ENCODE peak calls at places on chromosomes 13 and 19, in eight cellular contexts. N, M, L, O, Q, J, I and S are unnamed samples. For H3K9me3, the result is how much of the 10 kb centered on the place peaks cover.

GRCh38 chr13:29540799-29541198 is 54.7 kb downstream of the SLC7A1 start:
- DNase-seq in Q (no peak), J (no peak), L (no peak), M (no peak), I (no peak), O (no peak), N (no peak), S (no peak)

GRCh38 chr13:40186636-40187323 is 479.7 kb downstream of the FOXO1 start:
- DNase-seq in J (no peak), O (no peak), I (no peak), M (no peak), L (no peak), Q (no peak), N (no peak), S (no peak)

GRCh38 chr13:99303863-99304521 is 3.2 kb downstream of the GPR183 start:
- DNase-seq in L (no peak), I (peak), O (no peak), Q (no peak), J (peak), N (no peak), M (no peak), S (no peak)

GRCh38 chr13:94704347-94705080 is 7.8 kb downstream of the SOX21 start:
- DNase-seq in Q (no peak), L (no peak), I (no peak), M (no peak), O (no peak), N (peak), J (no peak), S (no peak)

GRCh38 chr19:51242881-51243280 is 8.0 kb upstream of the SIGLECL1 start:
- DNase-seq in M (no peak), J (no peak), O (no peak), N (no peak), Q (no peak), I (no peak), L (no peak), S (no peak)

GRCh38 chr13:97948041-97948440 is 5.4 kb upstream of the IPO5 start:
- DNase-seq in M (no peak), J (peak), I (no peak), O (no peak), N (no peak), L (no peak), Q (no peak), S (no peak)

GRCh38 chr13:40564342-40564997 is 102.0 kb downstream of the FOXO1 start:
- DNase-seq in L (peak), M (no peak), O (no peak), J (no peak), N (no peak), I (no peak), Q (no peak), S (no peak)

GRCh38 chr13:105972811-105973590 is 562.5 kb downstream of the EFNB2 start:
- DNase-seq in O (no peak), I (no peak), N (no peak), M (no peak), J (no peak), Q (no peak), L (no peak), S (no peak)

GRCh38 chr13:95156208-95156607 is 145.0 kb downstream of the ABCC4 start:
- DNase-seq in M (no peak), Q (no peak), N (no peak), L (peak), I (no peak), J (peak), O (no peak), S (no peak)

GRCh38 chr13:47146991-47147783 is 250.3 kb upstream of the HTR2A start:
- DNase-seq in I (no peak), N (no peak), M (no peak), J (no peak), Q (no peak), O (no peak), L (no peak), S (no peak)

GRCh38 chr19:2574478-2574931 is 98.6 kb downstream of the GADD45B start:
- DNase-seq in O (no peak), J (no peak), M (no peak), Q (no peak), L (no peak), N (no peak), I (no peak), S (no peak)

GRCh38 chr13:110830331-110830730 is 84.5 kb downstream of the ANKRD10 start:
- DNase-seq in O (no peak), L (no peak), Q (no peak), N (no peak), I (no peak), M (no peak), J (no peak), S (no peak)

GRCh38 chr19:6590458-6591319 is at the start of gene CD70:
- DNase-seq in O (no peak), M (no peak), J (peak), Q (peak), N (peak), I (peak), L (no peak), S (no peak)

GRCh38 chr19:2477141-2477710 is 1.3 kb downstream of the GADD45B start:
- DNase-seq in L (peak), M (peak), I (no peak), O (no peak), N (peak), Q (peak), J (peak), S (peak)

GRCh38 chr13:29756506-29756905 is 93.9 kb downstream of the UBL3 start:
- DNase-seq in L (peak), M (no peak), N (no peak), O (no peak), Q (no peak), I (no peak), J (peak), S (no peak)

GRCh38 chr19:58558623-58559274 is 338 bp upstream of the UBE2M start:
- DNase-seq in I (peak), O (peak), L (peak), M (peak), J (peak), Q (peak), N (peak), S (peak)

GRCh38 chr13:21674271-21675009 is 3.6 kb downstream of the FGF9 start:
- DNase-seq in M (no peak), L (no peak), I (no peak), O (no peak), N (peak), J (no peak), Q (peak), S (peak)

GRCh38 chr13:80469841-80470378 is 129.0 kb upstream of the SPRY2 start:
- DNase-seq in J (peak), O (peak), M (peak), I (no peak), L (peak), N (no peak), Q (no peak), S (peak)

GRCh38 chr13:91456837-91457236 is 58.4 kb downstream of the GPC5 start:
- DNase-seq in O (no peak), J (no peak), Q (no peak), I (no peak), M (no peak), N (no peak), L (no peak), S (no peak)

GRCh38 chr19:1773173-1773572 is 19.9 kb downstream of the ONECUT3 start:
- DNase-seq in O (no peak), I (no peak), L (no peak), J (peak), Q (no peak), N (no peak), M (no peak), S (no peak)

GRCh38 chr19:52741951-52742485 is 7.2 kb upstream of the ZNF611 start:
- DNase-seq in J (no peak), L (no peak), O (no peak), M (no peak), I (no peak), N (peak), Q (no peak), S (no peak)

GRCh38 chr13:52454825-52455676 is at the start of gene CKAP2:
- DNase-seq in J (peak), L (peak), I (peak), N (peak), M (peak), Q (peak), O (peak), S (peak)

GRCh38 chr13:26007774-26008173 is 44.0 kb downstream of the SHISA2 start:
- DNase-seq in J (no peak), I (no peak), Q (no peak), L (no peak), N (no peak), O (no peak), M (no peak), S (no peak)

GRCh38 chr13:20190481-20191310 is 2.0 kb downstream of the GJB2 start:
- DNase-seq in J (peak), L (peak), O (no peak), Q (no peak), M (no peak), I (no peak), N (no peak), S (no peak)

GRCh38 chr19:10551698-10552301 is 8.1 kb downstream of the ATG4D start:
- DNase-seq in L (peak), N (no peak), J (no peak), Q (no peak), O (no peak), I (peak), M (no peak), S (no peak)

GRCh38 chr13:50156722-50157121 is 141.5 kb downstream of the KCNRG start:
- DNase-seq in M (no peak), I (no peak), J (no peak), N (no peak), Q (no peak), L (peak), O (no peak), S (no peak)

GRCh38 chr13:34469212-34469983 is 472.7 kb upstream of the NBEA start:
- DNase-seq in J (peak), I (no peak), N (no peak), Q (no peak), M (no peak), O (no peak), L (peak), S (no peak)

GRCh38 chr13:36072536-36072935 is 58.6 kb downstream of the DCLK1 start:
- DNase-seq in J (no peak), M (no peak), I (no peak), O (no peak), L (no peak), Q (no peak), N (no peak), S (no peak)

GRCh38 chr19:57465680-57466381 is 8.9 kb upstream of the VN1R1 start:
- DNase-seq in N (peak), J (no peak), O (no peak), I (no peak), Q (no peak), M (no peak), L (peak), S (no peak)
- H3K9me3 ChIP-seq in N (under half), J (under half), O (under half), I (under half), Q (under half), M (half or more), L (under half), S (half or more)

DNA sequence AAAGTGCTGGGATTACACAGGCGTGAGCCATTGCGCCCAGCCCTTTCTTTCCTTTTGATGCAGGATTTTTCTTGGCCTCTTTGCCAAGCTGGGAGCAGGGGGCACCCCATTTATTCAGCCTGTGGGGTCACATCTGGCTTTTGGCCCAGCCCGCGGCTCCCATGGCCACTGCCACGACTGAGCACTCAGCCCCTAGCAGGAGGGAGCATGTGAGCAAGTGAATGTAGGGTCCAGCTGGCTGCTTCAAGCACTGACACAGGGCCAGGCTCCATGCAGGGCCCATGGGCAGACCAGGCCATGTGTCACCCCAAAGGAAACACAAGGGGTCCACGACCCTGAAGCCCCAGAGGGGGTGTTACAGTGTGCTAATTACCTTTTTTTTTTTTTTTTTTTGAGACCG is 34.2 kb upstream of the SIN3B start:
- DNase-seq in L (no peak), M (no peak), O (no peak), I (no peak), N (no peak), J (no peak), Q (no peak), S (no peak)
- H3K9me3 ChIP-seq in L (under half), M (under half), O (under half), I (under half), N (under half), J (under half), Q (under half), S (under half)

GRCh38 chr19:23981863-23982262 is 67.2 kb downstream of the ZNF726 start:
- DNase-seq in I (no peak), M (no peak), O (no peak), Q (no peak), J (no peak), L (no peak), N (no peak), S (no peak)
- H3K9me3 ChIP-seq in I (under half), M (under half), O (under half), Q (under half), J (under half), L (under half), N (under half), S (under half)

DNA sequence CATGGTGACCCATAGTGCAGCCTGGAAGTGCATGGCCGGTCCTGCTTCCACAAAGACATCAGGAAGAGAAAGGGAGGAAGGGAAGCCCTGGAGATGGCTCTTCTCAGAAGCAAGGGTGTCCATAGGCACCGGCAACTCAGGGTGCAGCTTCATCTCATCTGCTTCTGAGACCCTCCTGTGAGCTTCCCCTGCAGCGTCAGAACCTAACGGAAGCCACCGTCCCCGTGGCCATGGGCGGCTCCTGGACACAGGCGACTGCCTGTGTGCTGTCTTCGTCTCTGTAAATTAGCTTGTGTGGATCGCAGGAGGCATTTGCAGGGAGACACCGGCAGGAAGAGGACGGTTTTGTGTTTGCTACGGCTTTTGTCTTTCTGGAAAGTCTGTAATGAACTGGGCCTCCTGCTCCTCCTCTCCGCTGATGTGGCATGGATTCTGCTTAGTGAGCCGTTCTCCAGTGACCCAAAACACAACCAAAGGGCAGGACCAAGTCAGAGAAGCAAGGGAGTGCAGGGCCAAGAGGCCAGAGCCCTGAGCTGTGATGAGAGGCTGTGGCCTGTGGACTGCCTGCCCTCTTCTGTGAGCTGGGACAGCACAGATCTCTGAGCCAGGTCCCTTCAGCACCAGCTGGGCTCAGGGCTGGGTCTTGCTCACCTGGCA is 2.5 kb downstream of the ATP4B start:
- DNase-seq in J (no peak), N (no peak), O (no peak), L (no peak), I (no peak), M (no peak), Q (peak), S (peak)
- H3K9me3 ChIP-seq in J (under half), N (under half), O (under half), L (under half), I (under half), M (under half), Q (under half), S (under half)

GRCh38 chr19:37467608-37468090 is 405 bp upstream of the ZNF569 start:
- DNase-seq in I (no peak), N (no peak), J (no peak), L (no peak), O (no peak), Q (no peak), M (no peak), S (no peak)

GRCh38 chr19:37468961-37469777 is at the start of gene ZNF570:
- DNase-seq in N (peak), L (peak), I (peak), O (peak), Q (peak), J (peak), M (peak), S (peak)

GRCh38 chr19:37466798-37467607 is at the start of gene ZNF569:
- DNase-seq in L (peak), M (peak), N (peak), J (peak), I (peak), O (peak), Q (peak), S (peak)

GRCh38 chr19:37470216-37470615 is 1.1 kb downstream of the ZNF570 start:
- DNase-seq in N (no peak), M (no peak), J (no peak), L (no peak), I (no peak), O (no peak), Q (no peak), S (no peak)

DNA sequence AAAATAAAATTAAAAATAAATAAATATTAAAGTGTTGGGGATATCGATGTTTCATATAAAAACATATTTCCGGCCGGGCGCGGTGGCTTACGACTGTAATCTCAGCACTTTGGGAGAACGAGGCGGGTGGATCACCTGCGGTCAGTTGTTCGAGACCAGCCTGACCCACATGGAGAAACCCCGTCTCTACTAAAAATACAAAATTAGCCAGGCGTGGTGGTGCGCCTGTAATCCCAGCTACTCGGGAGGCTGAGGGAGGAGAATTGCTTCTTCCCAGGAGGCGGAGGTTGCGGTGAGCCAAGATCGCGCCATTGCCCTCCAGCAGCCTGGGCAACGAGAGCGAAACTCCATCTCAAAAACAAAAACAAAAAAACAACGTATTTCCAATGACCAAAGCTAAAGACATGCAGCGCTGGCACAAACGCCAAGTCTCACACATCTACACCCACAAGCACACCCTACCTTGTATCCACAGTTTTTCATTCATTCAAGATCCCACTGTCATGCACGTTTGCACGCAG is 907 bp downstream of the ZNF569 start:
- DNase-seq in I (no peak), O (no peak), N (no peak), L (no peak), J (no peak), Q (no peak), M (no peak), S (no peak)
- H3K9me3 ChIP-seq in I (under half), O (under half), N (under half), L (under half), J (under half), Q (under half), M (under half), S (under half)

DNA sequence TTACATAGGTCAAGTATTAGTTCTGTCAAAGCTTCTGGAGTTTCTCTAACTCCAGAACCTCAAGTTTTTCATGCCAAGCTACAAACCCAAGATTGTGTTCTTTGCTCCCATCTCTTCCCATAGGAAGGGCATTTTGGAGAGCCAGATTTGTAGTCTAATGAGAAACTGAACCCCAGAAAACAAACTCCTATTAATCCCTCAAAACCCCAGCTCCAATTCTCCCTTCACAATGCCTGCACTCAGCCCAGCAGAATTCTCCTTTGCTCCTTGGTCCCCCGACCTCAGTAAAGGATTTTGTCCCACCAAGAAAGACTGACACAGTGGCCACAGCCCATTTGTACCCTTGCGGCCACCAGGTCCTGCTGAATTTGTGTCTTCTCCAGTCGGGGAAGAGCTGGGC is 8.4 kb downstream of the USHBP1 start:
- DNase-seq in N (no peak), I (no peak), Q (no peak), J (no peak), O (no peak), M (no peak), L (no peak), S (no peak)
- H3K9me3 ChIP-seq in N (under half), I (under half), Q (under half), J (under half), O (under half), M (under half), L (under half), S (under half)